ENCODE peak calls at places on chromosomes 13 and 19, in five cellular contexts. O is epithelial cell of prostate; Z is choroid plexus epithelial cell; J is EL; T is activated CD4-positive, alpha-beta T cell treated with anti-CD3 and anti-CD28 coated beads, Interleukin-2, amount 10 ng/mL, durations not matched to agents 7 days and 5 days. H is an unnamed sample.
A peak's percentile ranks its signal among the peaks of the same experiment; 100 is the strongest.

GRCh38 chr19:3324405-3324856 is 42.0 kb upstream of the NFIC start:
- DNase-seq in Z (no peak), J (peak; percentile 43), T (peak; percentile 79), O (no peak), H (peak; percentile 35)

GRCh38 chr19:5126498-5127223 is 157.7 kb downstream of the KDM4B start:
- DNase-seq in T (no peak), J (no peak), O (no peak), Z (no peak), H (no peak)

GRCh38 chr13:30618938-30619289 is 1.2 kb downstream of the USPL1 start:
- DNase-seq in T (no peak), Z (peak; percentile 11), O (no peak), J (no peak), H (no peak)

GRCh38 chr13:64029343-64030093 is 2613.9 kb upstream of the PCDH20 start:
- DNase-seq in J (no peak), O (no peak), T (no peak), Z (no peak), H (no peak)

GRCh38 chr19:543912-544608 is at the start of gene GZMM:
- DNase-seq in O (no peak), Z (no peak), T (peak; percentile 80), J (no peak), H (no peak)

GRCh38 chr13:40983725-40984669 is 35.1 kb downstream of the ELF1 start:
- DNase-seq in Z (no peak), T (no peak), O (no peak), J (no peak), H (no peak)

GRCh38 chr19:33301900-33302174 is 497 bp downstream of the CEBPA start:
- DNase-seq in Z (no peak), J (no peak), T (no peak), O (no peak), H (no peak)

GRCh38 chr13:90686438-90686837 is 661.0 kb upstream of the MIR17HG start:
- DNase-seq in Z (peak; percentile 91), J (peak; percentile 82), T (no peak), O (peak; percentile 26), H (peak; percentile 71)

GRCh38 chr19:35529241-35530218 is 1.4 kb upstream of the SBSN start:
- DNase-seq in O (no peak), J (no peak), T (no peak), Z (no peak), H (peak; percentile 53)

GRCh38 chr13:48334534-48335127 is 31.1 kb downstream of the RB1 start:
- DNase-seq in J (peak; percentile 25), T (peak; percentile 31), O (no peak), Z (peak; percentile 74), H (peak; percentile 55)